ENCODE peak calls at places on chromosomes 13 and 19, in nine cellular contexts. Q is AG04450, X is cardiac muscle cell, K is neural progenitor cell, F is fibroblast of lung, G is stomach, A is GM06990, Z is mucosa of descending colon, J is transverse colon. O is an unnamed sample.

GRCh38 chr19:43784981-43785808 is 4.4 kb upstream of the KCNN4 start:
- DNase-seq in X (peak), G (peak), F (peak), A (no peak), J (peak), K (peak), Z (peak), Q (peak), O (peak)

GRCh38 chr19:12156254-12157058 is at the start of gene ZNF625:
- DNase-seq in A (peak), Q (peak), X (peak), F (peak), K (peak), G (peak), J (peak), Z (peak), O (peak)

GRCh38 chr13:113526466-113527220 is 36.1 kb upstream of the DCUN1D2 start:
- DNase-seq in F (no peak), Z (peak), J (no peak), K (no peak), A (no peak), X (no peak), G (peak), Q (no peak), O (no peak)

GRCh38 chr19:8515317-8515716 is 1.4 kb upstream of the ZNF414 start:
- DNase-seq in G (no peak), Z (no peak), J (no peak), Q (no peak), X (no peak), K (no peak), A (no peak), F (no peak), O (no peak)

GRCh38 chr13:102405499-102406079 is 3.7 kb upstream of the FGF14 start:
- DNase-seq in Q (no peak), K (peak), F (peak), G (no peak), J (no peak), Z (no peak), X (peak), A (no peak), O (no peak)

GRCh38 chr13:48236528-48237353 is 3.7 kb downstream of the ITM2B start:
- DNase-seq in X (peak), K (no peak), G (no peak), F (peak), Q (no peak), Z (no peak), J (no peak), A (no peak), O (peak)

GRCh38 chr19:47779524-47780214 is 1.2 kb downstream of the SELENOW start:
- DNase-seq in A (no peak), X (peak), J (peak), Q (no peak), Z (peak), K (no peak), G (peak), F (no peak), O (peak)

GRCh38 chr13:46562581-46562980 is 9.6 kb downstream of the LRCH1 start:
- DNase-seq in G (no peak), X (no peak), F (no peak), A (no peak), J (no peak), Z (no peak), Q (no peak), K (no peak), O (no peak)

GRCh38 chr13:36006347-36006746 is 124.8 kb downstream of the DCLK1 start:
- DNase-seq in J (no peak), K (no peak), X (no peak), A (no peak), G (no peak), F (peak), Q (no peak), Z (no peak), O (no peak)

GRCh38 chr19:45160870-45161714 is at the start of gene NKPD1:
- DNase-seq in F (no peak), Z (peak), K (no peak), Q (no peak), J (peak), G (peak), A (no peak), X (no peak), O (no peak)

GRCh38 chr13:46535822-46536221 is 17.1 kb upstream of the LRCH1 start:
- DNase-seq in Q (no peak), K (no peak), Z (no peak), A (no peak), X (no peak), G (no peak), J (no peak), F (peak), O (no peak)

GRCh38 chr19:54905908-54906511 is at the start of gene NCR1:
- DNase-seq in G (no peak), F (no peak), Q (no peak), Z (no peak), X (no peak), A (no peak), K (no peak), J (no peak), O (no peak)

GRCh38 chr19:33865306-33865705 is 68.6 kb downstream of the KCTD15 start:
- DNase-seq in K (no peak), A (no peak), J (no peak), F (no peak), X (no peak), Z (no peak), Q (no peak), G (no peak), O (no peak)

GRCh38 chr13:99564389-99564788 is 63.1 kb downstream of the TM9SF2 start:
- DNase-seq in Z (no peak), F (no peak), G (no peak), X (no peak), J (no peak), A (no peak), K (no peak), Q (no peak), O (no peak)

GRCh38 chr13:42420304-42420703 is 148.4 kb downstream of the AKAP11 start:
- DNase-seq in X (no peak), G (no peak), K (no peak), F (no peak), Z (no peak), J (no peak), Q (no peak), A (peak), O (no peak)

GRCh38 chr19:45439569-45440258 is 16.0 kb upstream of the ERCC1 start:
- DNase-seq in G (peak), X (peak), Z (peak), A (peak), K (peak), F (peak), Q (no peak), J (peak), O (peak)

GRCh38 chr13:62643007-62643483 is 1227.4 kb upstream of the PCDH20 start:
- DNase-seq in J (no peak), G (no peak), X (no peak), Q (no peak), F (peak), A (no peak), K (no peak), Z (no peak), O (peak)

GRCh38 chr13:110610955-110611595 is 4.3 kb upstream of the NAXD start:
- DNase-seq in K (no peak), Z (no peak), G (no peak), Q (no peak), F (peak), A (peak), X (no peak), J (no peak), O (no peak)

GRCh38 chr13:113275387-113275786 is 21.7 kb upstream of the LAMP1 start:
- DNase-seq in F (peak), Z (peak), Q (peak), J (peak), K (peak), X (peak), G (peak), A (no peak), O (peak)

GRCh38 chr13:100550433-100550832 is 38.2 kb downstream of the GGACT start:
- DNase-seq in A (no peak), G (no peak), F (peak), Q (no peak), X (no peak), Z (peak), J (no peak), K (no peak), O (peak)

DNA sequence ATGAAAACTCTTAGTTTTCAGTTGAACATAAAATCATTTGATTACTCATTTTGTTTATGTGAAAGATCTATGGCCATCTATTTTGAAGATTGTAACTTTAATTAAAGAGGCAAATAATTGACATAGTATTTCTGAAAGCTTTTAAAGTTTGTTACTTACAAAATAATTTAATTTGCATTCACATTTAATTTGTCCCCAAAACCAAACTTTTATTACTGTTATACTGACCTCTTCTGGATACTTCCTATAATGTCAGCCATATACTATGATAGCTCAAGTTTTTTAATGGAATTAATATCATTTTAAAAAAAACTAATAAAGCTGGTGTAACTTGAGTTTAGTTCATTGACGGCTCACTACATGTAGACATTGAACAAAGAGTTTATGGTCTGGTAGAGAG is 4.9 kb upstream of the SGCG start:
- DNase-seq in A (no peak), Z (no peak), X (no peak), J (no peak), F (peak), Q (no peak), G (no peak), K (no peak), O (peak)
- TF ChIP-seq CTCF in A (peak), Z (no peak), X (peak), J (no peak), F (no peak), Q (peak), G (no peak), K (peak), O (no peak)

DNA sequence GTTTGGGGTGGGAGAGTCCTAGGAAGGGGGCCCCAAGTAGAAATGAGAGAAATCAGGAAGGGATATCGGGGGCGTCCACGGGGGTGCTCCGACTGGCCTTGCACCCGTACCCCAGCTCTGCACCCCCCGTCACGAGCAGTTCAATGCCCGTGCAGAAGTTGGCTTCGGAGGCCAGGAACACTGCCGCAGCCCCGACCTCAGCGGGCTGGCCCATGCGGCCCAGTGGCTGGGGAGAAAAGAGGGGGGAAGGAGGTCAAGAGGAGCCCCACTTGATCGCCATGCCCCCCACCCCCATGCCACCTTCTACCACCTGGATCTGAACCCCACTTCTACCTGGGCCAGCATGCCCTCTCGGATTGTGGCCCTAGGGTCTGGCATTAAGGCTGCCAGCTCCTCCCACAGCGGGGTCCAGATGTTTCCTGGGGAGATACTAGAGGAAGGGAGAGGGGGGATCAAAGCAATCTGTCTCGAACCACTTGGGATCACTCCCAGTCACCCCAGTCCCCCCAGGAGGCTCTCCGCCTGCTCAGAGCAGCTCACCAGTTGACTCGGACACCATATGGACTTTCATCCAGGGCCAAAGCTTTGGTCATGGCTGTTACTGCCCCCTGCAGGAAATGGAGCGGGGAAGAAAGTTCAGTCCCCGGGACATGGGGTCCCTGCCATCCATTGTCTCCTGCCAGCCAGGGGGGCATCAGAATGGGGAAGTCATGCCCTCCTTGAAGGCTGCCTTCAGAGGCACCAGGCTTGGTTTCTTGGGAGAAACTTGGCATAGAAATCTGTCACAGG is 2.5 kb upstream of the BCAT2 start:
- DNase-seq in J (no peak), K (peak), G (no peak), Z (no peak), F (no peak), X (no peak), A (no peak), Q (no peak), O (no peak)
- H3K4me3 ChIP-seq in J (no peak), K (no peak), G (no peak), Z (no peak), F (no peak), X (no peak), A (no peak), Q (no peak), O (no peak)

GRCh38 chr13:105139048-105139379 is 1396.4 kb downstream of the EFNB2 start:
- DNase-seq in J (no peak), G (no peak), F (no peak), Q (no peak), X (no peak), K (no peak), Z (no peak), A (no peak), O (no peak)

GRCh38 chr13:105135852-105136251 is 1399.6 kb downstream of the EFNB2 start:
- DNase-seq in X (no peak), F (no peak), K (no peak), Z (no peak), J (no peak), Q (no peak), A (no peak), G (no peak), O (no peak)

GRCh38 chr13:105144020-105144419 is 1391.4 kb downstream of the EFNB2 start:
- DNase-seq in K (no peak), Q (no peak), Z (no peak), F (no peak), J (no peak), A (no peak), G (no peak), X (no peak), O (no peak)

GRCh38 chr13:105142556-105142955 is 1392.9 kb downstream of the EFNB2 start:
- DNase-seq in J (no peak), F (no peak), G (no peak), X (no peak), Z (no peak), A (no peak), K (no peak), Q (no peak), O (no peak)

DNA sequence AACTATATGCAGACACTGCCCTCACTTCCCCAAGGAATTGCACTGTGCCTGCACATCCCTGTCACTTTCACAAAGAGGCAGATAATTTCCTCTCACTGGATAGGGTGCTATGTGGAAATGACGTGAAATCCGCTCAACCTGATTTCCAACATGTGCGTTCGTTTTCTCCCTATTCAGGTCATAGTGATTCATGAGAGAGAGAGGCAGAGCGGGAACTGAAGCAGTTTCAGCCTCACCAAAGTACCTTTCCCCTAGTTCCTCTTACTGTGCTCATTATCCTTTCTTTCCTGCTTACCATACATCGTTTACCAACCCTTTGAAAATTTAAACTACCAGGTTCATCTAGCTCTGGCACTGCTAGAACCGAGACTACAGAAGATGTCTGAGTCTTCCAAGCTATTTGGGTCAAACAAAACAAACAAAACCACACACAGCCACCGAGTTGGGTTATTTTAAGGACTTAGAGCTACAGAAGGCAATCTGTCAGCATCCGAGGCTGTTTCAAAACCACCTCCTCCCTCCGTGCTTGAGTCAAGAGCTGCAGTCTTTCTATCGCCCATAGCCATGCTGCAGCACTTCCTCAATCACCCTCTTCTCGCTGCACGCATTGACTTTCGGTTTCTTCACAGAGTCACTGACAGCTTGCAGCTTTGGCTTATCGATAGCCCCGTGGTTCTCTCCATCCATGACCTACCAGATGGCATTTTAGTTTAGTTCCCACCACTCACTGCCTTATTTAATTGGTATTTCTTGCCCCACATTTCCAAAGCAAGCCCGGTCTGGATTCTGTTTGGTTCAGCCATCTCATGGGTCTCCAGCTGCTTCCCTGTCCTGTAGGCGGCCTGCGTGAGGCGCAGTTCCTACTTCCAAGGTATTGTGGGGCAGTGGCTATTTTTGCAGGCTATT is 1395.8 kb downstream of the EFNB2 start:
- DNase-seq in A (peak), F (peak), J (peak), G (peak), X (peak), Z (peak), Q (no peak), K (no peak), O (no peak)
- TF ChIP-seq CTCF in A (peak), F (peak), J (no peak), G (no peak), X (peak), Z (no peak), Q (peak), K (no peak), O (no peak)

GRCh38 chr19:3366104-3366760 is at the start of gene NFIC:
- DNase-seq in K (peak), J (peak), A (peak), Q (no peak), G (peak), X (peak), F (peak), Z (peak), O (peak)

GRCh38 chr19:3364501-3364858 is 1.9 kb upstream of the NFIC start:
- DNase-seq in F (no peak), G (no peak), K (no peak), Q (no peak), Z (no peak), A (no peak), J (no peak), X (no peak), O (peak)

GRCh38 chr19:3365093-3365446 is 1.3 kb upstream of the NFIC start:
- DNase-seq in Z (no peak), Q (no peak), J (no peak), G (no peak), F (no peak), X (no peak), A (no peak), K (no peak), O (no peak)

GRCh38 chr19:3366761-3367571 is 583 bp downstream of the NFIC start:
- DNase-seq in K (peak), Q (no peak), G (no peak), F (peak), A (peak), X (peak), J (peak), Z (peak), O (peak)

GRCh38 chr19:3365447-3366103 is 808 bp upstream of the NFIC start:
- DNase-seq in A (no peak), K (no peak), J (peak), X (no peak), F (no peak), Z (peak), G (peak), Q (no peak), O (peak)
- H3K4me3 ChIP-seq in A (peak), K (peak), J (peak), X (peak), F (peak), Z (no peak), G (peak), Q (peak), O (peak)

DNA sequence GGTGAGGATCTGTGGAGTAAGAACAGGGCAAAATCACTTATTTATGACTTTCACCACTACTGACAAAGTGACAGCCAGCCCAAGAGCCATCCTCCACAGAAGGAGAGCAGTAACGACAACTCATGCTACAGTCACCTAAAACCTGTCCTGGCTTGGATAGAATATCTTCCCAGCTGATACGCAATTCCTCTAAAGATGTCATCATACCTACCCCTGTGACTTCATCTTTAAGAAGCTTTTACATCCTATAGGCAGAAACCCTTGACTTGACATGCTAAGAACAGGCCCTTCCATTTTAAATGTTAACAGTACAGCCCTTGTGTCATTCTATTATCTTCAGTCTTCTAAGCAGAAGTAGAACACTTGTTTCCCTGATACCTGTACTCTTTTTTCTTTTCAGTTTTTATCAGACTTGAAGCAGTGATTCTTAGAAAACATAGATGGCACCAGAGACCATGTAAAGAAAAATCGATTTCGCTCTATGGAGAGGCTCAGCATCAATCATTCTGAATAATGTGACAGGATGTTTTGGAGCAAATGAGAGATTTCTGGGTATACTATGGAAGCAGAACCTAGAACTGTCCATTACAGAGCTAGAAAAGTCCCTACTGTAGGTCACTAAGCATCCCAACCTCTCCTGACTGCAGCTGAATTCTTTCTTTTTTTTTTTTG is 20.1 kb downstream of the STOML3 start:
- DNase-seq in K (no peak), A (no peak), Z (no peak), G (no peak), J (no peak), X (no peak), F (no peak), Q (no peak), O (no peak)
- TF ChIP-seq CTCF in K (peak), A (no peak), Z (no peak), G (no peak), J (no peak), X (no peak), F (no peak), Q (no peak), O (no peak)

GRCh38 chr13:88704600-88705275 is 1033.6 kb downstream of the SLITRK5 start:
- DNase-seq in G (no peak), Q (no peak), F (peak), A (no peak), J (no peak), Z (peak), K (no peak), X (peak), O (no peak)
- H3K4me3 ChIP-seq in G (peak), Q (no peak), F (no peak), A (no peak), J (no peak), Z (no peak), K (no peak), X (no peak), O (no peak)

DNA sequence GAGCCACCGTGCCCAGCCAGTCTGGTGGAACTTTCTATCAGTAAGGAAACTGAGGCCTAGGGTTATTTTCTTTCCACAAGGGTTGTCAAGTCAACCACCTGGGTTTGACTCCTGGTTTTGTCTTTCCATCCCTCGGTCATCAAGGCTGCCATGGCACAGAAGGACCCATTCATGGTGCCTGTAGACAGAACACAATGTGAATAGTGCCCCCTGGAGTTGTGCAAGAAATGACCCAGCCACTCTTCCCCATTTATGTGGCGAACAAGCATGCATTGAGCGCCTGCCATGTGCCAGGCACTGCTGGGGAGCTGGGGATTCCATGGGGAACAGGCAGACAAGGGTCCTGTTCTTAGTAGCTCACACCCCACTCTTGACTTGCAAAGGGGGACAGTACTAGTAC is 4.1 kb downstream of the SMARCA4 start:
- DNase-seq in F (no peak), J (no peak), X (no peak), K (no peak), G (no peak), A (no peak), Z (no peak), Q (no peak), O (no peak)
- TF ChIP-seq CTCF in F (no peak), J (no peak), X (no peak), K (peak), G (no peak), A (peak), Z (no peak), Q (peak), O (no peak)